ENCODE peak calls at places on chromosomes 4 and X, in ten cellular contexts. One of them, this sample, is unnamed.

GRCh38 chr4:184895012-184895795 is 69.4 kb upstream of the ACSL1 start:
- DNase-seq in CD8-positive, alpha-beta T cell: no peak
- DNase-seq in adipocyte: no peak
- DNase-seq in spleen: no peak
- DNase-seq in transverse colon: no peak
- DNase-seq in astrocyte: no peak
- DNase-seq in HAP-1: no peak
- DNase-seq in GM23338: no peak
- DNase-seq in breast epithelium: no peak
- DNase-seq in mucosa of descending colon: no peak
- DNase-seq in this sample: no peak

GRCh38 chrX:39753296-39753996 is 344.3 kb downstream of the BCOR start:
- DNase-seq in transverse colon: no peak
- DNase-seq in astrocyte: peak; percentile 59
- DNase-seq in spleen: no peak
- DNase-seq in mucosa of descending colon: no peak
- DNase-seq in adipocyte: no peak
- DNase-seq in breast epithelium: no peak
- DNase-seq in HAP-1: no peak
- DNase-seq in CD8-positive, alpha-beta T cell: no peak
- DNase-seq in GM23338: peak; percentile 29
- DNase-seq in this sample: no peak

GRCh38 chr4:21948347-21949072 is at the start of gene KCNIP4:
- DNase-seq in astrocyte: peak; percentile 22
- DNase-seq in transverse colon: peak; percentile 10
- DNase-seq in GM23338: peak; percentile 69
- DNase-seq in spleen: peak; percentile 69
- DNase-seq in HAP-1: peak; percentile 61
- DNase-seq in mucosa of descending colon: no peak
- DNase-seq in breast epithelium: no peak
- DNase-seq in adipocyte: peak; percentile 67
- DNase-seq in CD8-positive, alpha-beta T cell: no peak
- DNase-seq in this sample: no peak

GRCh38 chr4:159904906-159905305 is 802.0 kb downstream of the RAPGEF2 start:
- DNase-seq in spleen: no peak
- DNase-seq in adipocyte: no peak
- DNase-seq in GM23338: no peak
- DNase-seq in transverse colon: no peak
- DNase-seq in breast epithelium: no peak
- DNase-seq in astrocyte: no peak
- DNase-seq in mucosa of descending colon: no peak
- DNase-seq in CD8-positive, alpha-beta T cell: no peak
- DNase-seq in HAP-1: no peak
- DNase-seq in this sample: no peak

GRCh38 chr4:124065941-124066340 is 646.6 kb downstream of the ANKRD50 start:
- DNase-seq in adipocyte: no peak
- DNase-seq in spleen: no peak
- DNase-seq in breast epithelium: no peak
- DNase-seq in astrocyte: no peak
- DNase-seq in mucosa of descending colon: no peak
- DNase-seq in transverse colon: no peak
- DNase-seq in GM23338: no peak
- DNase-seq in HAP-1: no peak
- DNase-seq in CD8-positive, alpha-beta T cell: no peak
- DNase-seq in this sample: no peak

GRCh38 chr4:96677499-96677898 is 837.6 kb downstream of the PDHA2 start:
- DNase-seq in breast epithelium: no peak
- DNase-seq in GM23338: no peak
- DNase-seq in CD8-positive, alpha-beta T cell: no peak
- DNase-seq in HAP-1: no peak
- DNase-seq in astrocyte: peak; percentile 51
- DNase-seq in spleen: no peak
- DNase-seq in adipocyte: peak; percentile 30
- DNase-seq in mucosa of descending colon: no peak
- DNase-seq in transverse colon: no peak
- DNase-seq in this sample: no peak

GRCh38 chr4:119816473-119816872 is 187.9 kb upstream of the PDE5A start:
- DNase-seq in transverse colon: no peak
- DNase-seq in adipocyte: no peak
- DNase-seq in astrocyte: no peak
- DNase-seq in breast epithelium: no peak
- DNase-seq in spleen: no peak
- DNase-seq in HAP-1: no peak
- DNase-seq in CD8-positive, alpha-beta T cell: no peak
- DNase-seq in GM23338: no peak
- DNase-seq in mucosa of descending colon: no peak
- DNase-seq in this sample: no peak

GRCh38 chr4:87425711-87426110 is 3.3 kb downstream of the NUDT9 start:
- DNase-seq in spleen: no peak
- DNase-seq in mucosa of descending colon: no peak
- DNase-seq in transverse colon: no peak
- DNase-seq in CD8-positive, alpha-beta T cell: no peak
- DNase-seq in astrocyte: no peak
- DNase-seq in adipocyte: no peak
- DNase-seq in breast epithelium: no peak
- DNase-seq in HAP-1: no peak
- DNase-seq in GM23338: no peak
- DNase-seq in this sample: no peak

GRCh38 chr4:143384381-143384994 is 47.8 kb downstream of the GAB1 start:
- DNase-seq in HAP-1: no peak
- DNase-seq in CD8-positive, alpha-beta T cell: no peak
- DNase-seq in breast epithelium: no peak
- DNase-seq in astrocyte: no peak
- DNase-seq in spleen: no peak
- DNase-seq in transverse colon: no peak
- DNase-seq in GM23338: no peak
- DNase-seq in adipocyte: peak; percentile 40
- DNase-seq in mucosa of descending colon: no peak
- DNase-seq in this sample: no peak

GRCh38 chrX:107025538-107025937 is 25.5 kb upstream of the MORC4 start:
- DNase-seq in GM23338: peak; percentile 54
- DNase-seq in adipocyte: peak; percentile 55
- DNase-seq in HAP-1: peak; percentile 33
- DNase-seq in spleen: no peak
- DNase-seq in breast epithelium: no peak
- DNase-seq in astrocyte: peak; percentile 2
- DNase-seq in transverse colon: no peak
- DNase-seq in mucosa of descending colon: peak; percentile 8
- DNase-seq in CD8-positive, alpha-beta T cell: no peak
- DNase-seq in this sample: no peak

GRCh38 chrX:103565197-103565596 is 20.1 kb upstream of the TCEAL4 start:
- DNase-seq in astrocyte: no peak
- DNase-seq in spleen: no peak
- DNase-seq in transverse colon: no peak
- DNase-seq in CD8-positive, alpha-beta T cell: no peak
- DNase-seq in adipocyte: no peak
- DNase-seq in HAP-1: no peak
- DNase-seq in mucosa of descending colon: no peak
- DNase-seq in GM23338: no peak
- DNase-seq in breast epithelium: no peak
- DNase-seq in this sample: no peak

GRCh38 chrX:118286066-118286758 is 59.7 kb upstream of the WDR44 start:
- DNase-seq in HAP-1: no peak
- DNase-seq in adipocyte: peak; percentile 9
- DNase-seq in spleen: no peak
- DNase-seq in astrocyte: peak; percentile 38
- DNase-seq in mucosa of descending colon: no peak
- DNase-seq in CD8-positive, alpha-beta T cell: no peak
- DNase-seq in GM23338: no peak
- DNase-seq in transverse colon: no peak
- DNase-seq in breast epithelium: no peak
- DNase-seq in this sample: no peak

GRCh38 chrX:101450951-101451350 is 34.3 kb upstream of the ARMCX4 start:
- DNase-seq in transverse colon: no peak
- DNase-seq in astrocyte: no peak
- DNase-seq in adipocyte: peak; percentile 48
- DNase-seq in CD8-positive, alpha-beta T cell: no peak
- DNase-seq in HAP-1: no peak
- DNase-seq in spleen: no peak
- DNase-seq in GM23338: no peak
- DNase-seq in mucosa of descending colon: peak; percentile 58
- DNase-seq in breast epithelium: no peak
- DNase-seq in this sample: no peak

GRCh38 chrX:46325312-46325877 is 219.8 kb downstream of the ZNF674 start:
- DNase-seq in mucosa of descending colon: no peak
- DNase-seq in CD8-positive, alpha-beta T cell: no peak
- DNase-seq in adipocyte: peak; percentile 79
- DNase-seq in transverse colon: no peak
- DNase-seq in HAP-1: peak; percentile 59
- DNase-seq in GM23338: peak; percentile 58
- DNase-seq in astrocyte: peak; percentile 88
- DNase-seq in spleen: no peak
- DNase-seq in breast epithelium: no peak
- DNase-seq in this sample: no peak

DNA sequence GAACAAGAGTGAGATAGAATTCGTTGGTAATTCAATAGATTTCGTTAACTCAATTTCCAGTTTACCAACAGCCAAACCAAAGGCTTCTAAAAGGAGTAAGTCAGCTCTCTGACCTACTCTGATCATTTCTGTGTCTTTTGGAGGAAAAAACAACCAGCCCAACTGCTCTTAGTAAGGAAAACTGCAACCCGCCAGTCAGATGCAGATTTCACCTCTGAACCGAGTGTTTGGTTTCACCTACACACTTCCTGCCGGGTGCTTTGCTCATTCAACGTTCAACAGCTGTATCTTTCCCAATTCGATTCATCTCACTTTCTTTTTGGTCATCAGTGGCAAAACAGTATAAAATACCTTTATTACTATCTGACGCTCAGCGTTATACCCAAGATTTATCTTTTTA is 24.5 kb downstream of the TMSB4X start:
- DNase-seq in mucosa of descending colon: no peak
- DNase-seq in astrocyte: no peak
- DNase-seq in HAP-1: no peak
- DNase-seq in breast epithelium: no peak
- DNase-seq in spleen: no peak
- DNase-seq in adipocyte: no peak
- DNase-seq in GM23338: peak; percentile 28
- DNase-seq in transverse colon: no peak
- DNase-seq in CD8-positive, alpha-beta T cell: peak; percentile 57
- DNase-seq in this sample: no peak
- H3K4me1 ChIP-seq in mucosa of descending colon: peaks cover 20% of the 10 kb centered on the region
- H3K4me1 ChIP-seq in astrocyte: peaks cover 10% of the 10 kb centered on the region
- H3K4me1 ChIP-seq in HAP-1: peaks cover 19% of the 10 kb centered on the region
- H3K4me1 ChIP-seq in breast epithelium: no peaks in the 10 kb centered on the region
- H3K4me1 ChIP-seq in spleen: peaks cover 77% of the 10 kb centered on the region
- H3K4me1 ChIP-seq in adipocyte: peaks cover 4% of the 10 kb centered on the region
- H3K4me1 ChIP-seq in GM23338: peaks cover 14% of the 10 kb centered on the region
- H3K4me1 ChIP-seq in transverse colon: peaks cover 21% of the 10 kb centered on the region
- H3K4me1 ChIP-seq in CD8-positive, alpha-beta T cell: peaks cover 59% of the 10 kb centered on the region
- H3K4me1 ChIP-seq in this sample: peaks cover 41% of the 10 kb centered on the region

GRCh38 chr4:142243250-142243649 is 602.9 kb downstream of the INPP4B start:
- DNase-seq in spleen: no peak
- DNase-seq in CD8-positive, alpha-beta T cell: no peak
- DNase-seq in GM23338: no peak
- DNase-seq in transverse colon: no peak
- DNase-seq in adipocyte: peak; percentile 15
- DNase-seq in astrocyte: no peak
- DNase-seq in breast epithelium: no peak
- DNase-seq in mucosa of descending colon: no peak
- DNase-seq in HAP-1: no peak
- DNase-seq in this sample: no peak
- H3K36me3 ChIP-seq in spleen: no peaks in the 10 kb centered on the region
- H3K36me3 ChIP-seq in CD8-positive, alpha-beta T cell: no peaks in the 10 kb centered on the region
- H3K36me3 ChIP-seq in GM23338: no peaks in the 10 kb centered on the region
- H3K36me3 ChIP-seq in transverse colon: no peaks in the 10 kb centered on the region
- H3K36me3 ChIP-seq in adipocyte: no peaks in the 10 kb centered on the region
- H3K36me3 ChIP-seq in astrocyte: no peaks in the 10 kb centered on the region
- H3K36me3 ChIP-seq in breast epithelium: no peaks in the 10 kb centered on the region
- H3K36me3 ChIP-seq in mucosa of descending colon: no peaks in the 10 kb centered on the region
- H3K36me3 ChIP-seq in HAP-1: no peaks in the 10 kb centered on the region
- H3K36me3 ChIP-seq in this sample: no peaks in the 10 kb centered on the region

GRCh38 chr4:16838226-16838875 is 60.1 kb downstream of the LDB2 start:
- DNase-seq in mucosa of descending colon: no peak
- DNase-seq in astrocyte: no peak
- DNase-seq in breast epithelium: no peak
- DNase-seq in CD8-positive, alpha-beta T cell: no peak
- DNase-seq in adipocyte: no peak
- DNase-seq in transverse colon: no peak
- DNase-seq in GM23338: no peak
- DNase-seq in HAP-1: no peak
- DNase-seq in spleen: no peak
- DNase-seq in this sample: no peak

GRCh38 chr4:16846520-16847117 is 51.8 kb downstream of the LDB2 start:
- DNase-seq in mucosa of descending colon: no peak
- DNase-seq in HAP-1: peak; percentile 32
- DNase-seq in GM23338: peak; percentile 68
- DNase-seq in breast epithelium: no peak
- DNase-seq in CD8-positive, alpha-beta T cell: no peak
- DNase-seq in astrocyte: no peak
- DNase-seq in spleen: no peak
- DNase-seq in transverse colon: no peak
- DNase-seq in adipocyte: no peak
- DNase-seq in this sample: no peak

GRCh38 chr4:16844796-16845586 is 53.5 kb downstream of the LDB2 start:
- DNase-seq in CD8-positive, alpha-beta T cell: no peak
- DNase-seq in spleen: no peak
- DNase-seq in adipocyte: peak; percentile 24
- DNase-seq in GM23338: no peak
- DNase-seq in astrocyte: peak; percentile 70
- DNase-seq in breast epithelium: no peak
- DNase-seq in mucosa of descending colon: no peak
- DNase-seq in HAP-1: peak; percentile 34
- DNase-seq in transverse colon: no peak
- DNase-seq in this sample: no peak

DNA sequence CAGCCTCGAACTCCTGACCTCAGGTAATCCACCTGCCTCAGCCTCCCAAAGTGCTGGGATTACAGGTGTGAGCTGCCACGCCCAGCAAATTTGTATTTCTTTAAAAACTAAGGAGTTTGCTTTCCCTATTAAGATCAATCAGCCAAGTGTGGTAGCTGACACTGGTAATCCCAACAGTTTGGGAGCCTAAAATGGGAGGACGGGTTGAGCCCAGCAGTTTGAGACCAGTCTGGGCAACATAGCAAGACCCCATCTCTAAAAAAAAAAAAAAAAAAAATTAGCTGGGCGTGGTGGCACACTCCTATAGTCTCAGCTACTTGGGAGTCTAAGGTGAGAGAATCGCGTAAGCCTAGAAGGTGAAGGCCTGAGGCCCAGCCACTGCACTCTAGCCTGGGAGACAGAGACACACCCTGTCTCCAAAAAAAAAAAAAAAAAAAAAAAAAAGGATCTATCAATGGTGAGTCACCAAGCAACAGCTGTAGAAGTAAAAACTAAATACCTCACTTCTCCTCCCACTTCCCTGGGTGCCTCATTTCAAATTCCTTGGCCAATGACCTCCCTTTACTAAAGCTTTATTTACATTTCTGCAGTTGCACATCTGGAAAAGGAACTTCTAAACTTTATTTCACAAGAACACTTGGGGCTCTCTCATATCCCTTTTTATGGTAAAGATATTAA is 54.5 kb downstream of the LDB2 start:
- DNase-seq in CD8-positive, alpha-beta T cell: no peak
- DNase-seq in transverse colon: no peak
- DNase-seq in breast epithelium: no peak
- DNase-seq in GM23338: no peak
- DNase-seq in spleen: no peak
- DNase-seq in HAP-1: peak; percentile 15
- DNase-seq in adipocyte: peak; percentile 94
- DNase-seq in mucosa of descending colon: no peak
- DNase-seq in astrocyte: peak; percentile 81
- DNase-seq in this sample: no peak
- H3K4me1 ChIP-seq in CD8-positive, alpha-beta T cell: no peaks in the 10 kb centered on the region
- H3K4me1 ChIP-seq in transverse colon: no peaks in the 10 kb centered on the region
- H3K4me1 ChIP-seq in breast epithelium: no peaks in the 10 kb centered on the region
- H3K4me1 ChIP-seq in GM23338: peaks cover 59% of the 10 kb centered on the region
- H3K4me1 ChIP-seq in spleen: peaks cover 15% of the 10 kb centered on the region
- H3K4me1 ChIP-seq in HAP-1: peaks cover 34% of the 10 kb centered on the region
- H3K4me1 ChIP-seq in adipocyte: peaks cover 16% of the 10 kb centered on the region
- H3K4me1 ChIP-seq in mucosa of descending colon: no peaks in the 10 kb centered on the region
- H3K4me1 ChIP-seq in astrocyte: peaks cover 10% of the 10 kb centered on the region
- H3K4me1 ChIP-seq in this sample: no peaks in the 10 kb centered on the region

GRCh38 chr4:122331195-122331594 is 47.6 kb upstream of the ADAD1 start:
- DNase-seq in breast epithelium: no peak
- DNase-seq in adipocyte: no peak
- DNase-seq in GM23338: no peak
- DNase-seq in transverse colon: no peak
- DNase-seq in mucosa of descending colon: no peak
- DNase-seq in CD8-positive, alpha-beta T cell: no peak
- DNase-seq in HAP-1: no peak
- DNase-seq in spleen: no peak
- DNase-seq in astrocyte: no peak
- DNase-seq in this sample: no peak
- H3K36me3 ChIP-seq in breast epithelium: no peaks in the 10 kb centered on the region
- H3K36me3 ChIP-seq in adipocyte: peaks cover 34% of the 10 kb centered on the region
- H3K36me3 ChIP-seq in GM23338: no peaks in the 10 kb centered on the region
- H3K36me3 ChIP-seq in transverse colon: no peaks in the 10 kb centered on the region
- H3K36me3 ChIP-seq in mucosa of descending colon: no peaks in the 10 kb centered on the region
- H3K36me3 ChIP-seq in CD8-positive, alpha-beta T cell: peaks cover 30% of the 10 kb centered on the region
- H3K36me3 ChIP-seq in HAP-1: peaks cover 3% of the 10 kb centered on the region
- H3K36me3 ChIP-seq in spleen: peaks cover 93% of the 10 kb centered on the region
- H3K36me3 ChIP-seq in astrocyte: peaks cover 17% of the 10 kb centered on the region
- H3K36me3 ChIP-seq in this sample: peaks cover 47% of the 10 kb centered on the region

This sample was measured in effector memory CD4-positive, alpha-beta T cell.